ENCODE peak calls at places on chromosomes 5 and 9, in four cellular contexts. B, E, L and V are unnamed samples.

GRCh38 chr9:115944166-115944948 is 209.2 kb upstream of the PAPPA start:
- DNase-seq in L (peak; percentile 79), E (peak; percentile 70), B (no peak), V (peak; percentile 7)

GRCh38 chr5:154168395-154168794 is 22.1 kb upstream of the GALNT10 start:
- DNase-seq in B (no peak), L (no peak), E (no peak), V (no peak)

GRCh38 chr9:121154782-121155181 is 46.9 kb downstream of the RAB14 start:
- DNase-seq in E (no peak), B (no peak), L (no peak), V (no peak)

GRCh38 chr9:128203024-128203841 is at the start of gene DNM1:
- DNase-seq in L (no peak), B (peak; percentile 73), E (peak; percentile 40), V (peak; percentile 18)

GRCh38 chr9:114311571-114312512 is 11.1 kb upstream of the ORM1 start:
- DNase-seq in B (no peak), E (no peak), L (peak; percentile 37), V (no peak)

GRCh38 chr9:3359778-3360177 is 166.0 kb downstream of the RFX3 start:
- DNase-seq in B (no peak), E (no peak), L (no peak), V (no peak)

GRCh38 chr5:34521628-34522290 is 134.4 kb upstream of the RAI14 start:
- DNase-seq in E (no peak), L (no peak), B (no peak), V (no peak)

GRCh38 chr5:7412369-7412768 is 16.4 kb downstream of the ADCY2 start:
- DNase-seq in L (no peak), E (no peak), B (no peak), V (no peak)

GRCh38 chr9:135698767-135699166 is 514 bp downstream of the SOHLH1 start:
- DNase-seq in B (no peak), E (no peak), L (no peak), V (no peak)

GRCh38 chr5:180250329-180250728 is 41.3 kb upstream of the RASGEF1C start:
- DNase-seq in L (no peak), B (no peak), E (no peak), V (no peak)

GRCh38 chr9:112849363-112849922 is 41.2 kb downstream of the SLC46A2 start:
- DNase-seq in B (no peak), L (no peak), E (no peak), V (no peak)

GRCh38 chr5:33369470-33370134 is 71.2 kb upstream of the TARS1 start:
- DNase-seq in B (no peak), E (no peak), L (no peak), V (no peak)
- H3K4me1 ChIP-seq in B (no peaks in the 10 kb centered on the region), E (no peaks in the 10 kb centered on the region), L (no peaks in the 10 kb centered on the region), V (no peaks in the 10 kb centered on the region)

GRCh38 chr9:129806126-129806525 is 3.1 kb downstream of the TOR1B start:
- DNase-seq in B (no peak), L (no peak), E (no peak), V (no peak)
- H3K9me3 ChIP-seq in B (no peaks in the 10 kb centered on the region), L (no peaks in the 10 kb centered on the region), E (no peaks in the 10 kb centered on the region), V (no peaks in the 10 kb centered on the region)

GRCh38 chr5:145429170-145429569 is 406.0 kb downstream of the PRELID2 start:
- DNase-seq in B (no peak), L (no peak), E (no peak), V (no peak)
- H3K4me1 ChIP-seq in B (no peaks in the 10 kb centered on the region), L (no peaks in the 10 kb centered on the region), E (no peaks in the 10 kb centered on the region), V (no peaks in the 10 kb centered on the region)

GRCh38 chr5:3590967-3591900 is 4.4 kb upstream of the IRX1 start:
- DNase-seq in E (no peak), B (no peak), L (peak; percentile 55), V (no peak)
- H3K9me3 ChIP-seq in E (peaks cover 4% of the 10 kb centered on the region), B (no peaks in the 10 kb centered on the region), L (no peaks in the 10 kb centered on the region), V (no peaks in the 10 kb centered on the region)

DNA sequence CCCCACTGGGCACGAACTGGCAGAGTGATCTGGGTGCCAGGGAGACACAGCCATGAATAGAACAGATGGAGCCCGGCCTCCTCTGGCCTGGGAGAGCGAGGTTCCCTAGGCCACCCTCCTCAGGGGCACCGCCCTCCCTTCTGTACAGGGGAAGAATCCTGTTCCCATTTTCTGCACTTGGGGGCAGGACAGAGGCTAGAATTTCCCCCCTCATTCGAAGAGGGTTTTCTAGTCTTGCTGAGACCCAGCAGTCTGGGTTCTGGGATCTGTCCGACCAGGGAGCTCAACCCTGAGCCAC is 52.7 kb downstream of the COL5A1 start:
- DNase-seq in L (no peak), E (no peak), B (no peak), V (no peak)
- H3K4me1 ChIP-seq in L (no peaks in the 10 kb centered on the region), E (no peaks in the 10 kb centered on the region), B (no peaks in the 10 kb centered on the region), V (no peaks in the 10 kb centered on the region)

GRCh38 chr5:12316812-12317211 is 412.6 kb upstream of the CTNND2 start:
- DNase-seq in E (no peak), B (no peak), L (no peak), V (no peak)
- H3K9me3 ChIP-seq in E (peaks cover 5% of the 10 kb centered on the region), B (no peaks in the 10 kb centered on the region), L (no peaks in the 10 kb centered on the region), V (no peaks in the 10 kb centered on the region)

DNA sequence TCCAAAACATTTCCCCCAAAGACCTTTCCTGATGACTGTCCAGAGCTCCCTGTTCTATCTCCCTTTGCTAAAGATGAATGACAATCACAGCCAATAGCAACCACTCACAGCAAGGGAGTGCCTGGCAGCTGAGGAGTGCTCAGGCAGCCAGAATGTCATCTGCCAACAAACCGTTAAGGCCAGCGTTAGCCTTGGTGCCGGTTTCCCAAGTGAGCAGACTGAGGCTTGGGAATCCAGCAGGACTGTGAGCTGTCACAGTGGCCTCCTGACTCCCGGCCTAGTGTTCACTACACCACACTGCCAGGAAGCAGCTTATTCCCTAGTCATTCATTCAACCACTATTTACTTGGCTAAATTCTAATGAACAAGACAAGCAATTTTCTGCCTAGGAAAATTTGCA is 24.7 kb downstream of the STK10 start:
- DNase-seq in E (no peak), L (no peak), B (no peak), V (no peak)
- H3K4me1 ChIP-seq in E (peaks cover 3% of the 10 kb centered on the region), L (no peaks in the 10 kb centered on the region), B (peaks cover 91% of the 10 kb centered on the region), V (no peaks in the 10 kb centered on the region)

DNA sequence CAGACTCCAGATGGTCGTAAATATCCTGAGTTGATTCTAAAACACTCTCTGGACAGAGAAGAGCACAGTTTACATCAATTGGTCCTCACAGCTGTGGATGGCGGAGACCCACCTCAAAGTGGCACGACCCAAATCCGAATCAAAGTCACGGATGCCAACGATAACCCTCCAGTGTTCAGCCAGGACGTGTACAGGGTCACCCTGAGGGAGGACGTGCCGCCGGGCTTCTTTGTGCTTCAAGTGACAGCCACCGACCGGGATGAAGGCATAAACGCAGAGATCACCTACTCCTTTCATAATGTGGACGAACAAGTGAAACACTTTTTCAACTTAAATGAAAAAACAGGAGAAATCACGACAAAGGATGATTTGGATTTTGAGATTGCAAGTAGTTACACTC is 891 bp downstream of the PCDHGB2 start:
- DNase-seq in L (no peak), B (no peak), E (no peak), V (no peak)
- H3K9me3 ChIP-seq in L (peaks cover 18% of the 10 kb centered on the region), B (peaks cover 11% of the 10 kb centered on the region), E (peaks cover 55% of the 10 kb centered on the region), V (no peaks in the 10 kb centered on the region)